ENCODE peak calls at places on chromosomes 16 and 17, in seven cellular contexts. One of them, this sample, is unnamed.

GRCh38 chr16:56589141-56590039 is at the start of gene MT3:
- DNase-seq in heart right ventricle: no peak
- DNase-seq in epithelial cell of esophagus: peak
- DNase-seq in WERI-Rb-1: no peak
- DNase-seq in upper lobe of right lung: no peak
- DNase-seq in fibroblast of the aortic adventitia: no peak
- DNase-seq in GM23338: peak
- DNase-seq in this sample: no peak

GRCh38 chr17:20268700-20269475 is 198.5 kb downstream of the LGALS9B start:
- DNase-seq in upper lobe of right lung: no peak
- DNase-seq in GM23338: no peak
- DNase-seq in heart right ventricle: no peak
- DNase-seq in WERI-Rb-1: no peak
- DNase-seq in epithelial cell of esophagus: no peak
- DNase-seq in fibroblast of the aortic adventitia: no peak
- DNase-seq in this sample: no peak

GRCh38 chr17:44905006-44906000 is 6.1 kb upstream of the EFTUD2 start:
- DNase-seq in fibroblast of the aortic adventitia: no peak
- DNase-seq in epithelial cell of esophagus: no peak
- DNase-seq in GM23338: no peak
- DNase-seq in WERI-Rb-1: peak
- DNase-seq in heart right ventricle: no peak
- DNase-seq in upper lobe of right lung: no peak
- DNase-seq in this sample: no peak

GRCh38 chr16:84950906-84951305 is 60.4 kb downstream of the ZDHHC7 start:
- DNase-seq in epithelial cell of esophagus: peak
- DNase-seq in fibroblast of the aortic adventitia: no peak
- DNase-seq in GM23338: peak
- DNase-seq in heart right ventricle: no peak
- DNase-seq in upper lobe of right lung: no peak
- DNase-seq in WERI-Rb-1: peak
- DNase-seq in this sample: no peak

GRCh38 chr17:70989301-70989700 is 820.0 kb downstream of the KCNJ2 start:
- DNase-seq in WERI-Rb-1: no peak
- DNase-seq in GM23338: no peak
- DNase-seq in upper lobe of right lung: no peak
- DNase-seq in heart right ventricle: no peak
- DNase-seq in epithelial cell of esophagus: no peak
- DNase-seq in fibroblast of the aortic adventitia: peak
- DNase-seq in this sample: no peak

GRCh38 chr16:50615891-50616290 is 65.2 kb downstream of the SNX20 start:
- DNase-seq in WERI-Rb-1: no peak
- DNase-seq in fibroblast of the aortic adventitia: peak
- DNase-seq in upper lobe of right lung: no peak
- DNase-seq in epithelial cell of esophagus: no peak
- DNase-seq in heart right ventricle: no peak
- DNase-seq in GM23338: no peak
- DNase-seq in this sample: no peak

GRCh38 chr17:57247261-57247660 is 9.1 kb upstream of the MSI2 start:
- DNase-seq in fibroblast of the aortic adventitia: no peak
- DNase-seq in GM23338: no peak
- DNase-seq in epithelial cell of esophagus: no peak
- DNase-seq in heart right ventricle: no peak
- DNase-seq in WERI-Rb-1: no peak
- DNase-seq in upper lobe of right lung: no peak
- DNase-seq in this sample: no peak

GRCh38 chr17:7612294-7612640 is 2.4 kb downstream of the FXR2 start:
- DNase-seq in epithelial cell of esophagus: no peak
- DNase-seq in GM23338: no peak
- DNase-seq in WERI-Rb-1: no peak
- DNase-seq in upper lobe of right lung: no peak
- DNase-seq in heart right ventricle: no peak
- DNase-seq in fibroblast of the aortic adventitia: peak
- DNase-seq in this sample: no peak

GRCh38 chr17:81484195-81484979 is 28.2 kb downstream of the ACTG1 start:
- DNase-seq in fibroblast of the aortic adventitia: peak
- DNase-seq in upper lobe of right lung: peak
- DNase-seq in WERI-Rb-1: peak
- DNase-seq in heart right ventricle: peak
- DNase-seq in epithelial cell of esophagus: peak
- DNase-seq in GM23338: peak
- DNase-seq in this sample: peak

GRCh38 chr17:81480140-81480917 is 32.3 kb downstream of the ACTG1 start:
- DNase-seq in WERI-Rb-1: no peak
- DNase-seq in epithelial cell of esophagus: peak
- DNase-seq in upper lobe of right lung: no peak
- DNase-seq in fibroblast of the aortic adventitia: peak
- DNase-seq in GM23338: no peak
- DNase-seq in heart right ventricle: no peak
- DNase-seq in this sample: no peak

GRCh38 chr17:56710986-56711385 is 117.5 kb downstream of the NOG start:
- DNase-seq in WERI-Rb-1: no peak
- DNase-seq in heart right ventricle: no peak
- DNase-seq in GM23338: no peak
- DNase-seq in epithelial cell of esophagus: no peak
- DNase-seq in fibroblast of the aortic adventitia: no peak
- DNase-seq in upper lobe of right lung: no peak
- DNase-seq in this sample: no peak

GRCh38 chr16:11064202-11064540 is 119.8 kb downstream of the CLEC16A start:
- DNase-seq in epithelial cell of esophagus: no peak
- DNase-seq in fibroblast of the aortic adventitia: no peak
- DNase-seq in WERI-Rb-1: no peak
- DNase-seq in GM23338: no peak
- DNase-seq in heart right ventricle: no peak
- DNase-seq in upper lobe of right lung: no peak
- DNase-seq in this sample: no peak

GRCh38 chr17:32516940-32517711 is 30.3 kb downstream of the CDK5R1 start:
- DNase-seq in fibroblast of the aortic adventitia: no peak
- DNase-seq in epithelial cell of esophagus: no peak
- DNase-seq in GM23338: no peak
- DNase-seq in upper lobe of right lung: no peak
- DNase-seq in WERI-Rb-1: peak
- DNase-seq in heart right ventricle: no peak
- DNase-seq in this sample: peak

GRCh38 chr16:4477966-4478365 is 1.8 kb downstream of the HMOX2 start:
- DNase-seq in GM23338: peak
- DNase-seq in epithelial cell of esophagus: peak
- DNase-seq in WERI-Rb-1: no peak
- DNase-seq in heart right ventricle: no peak
- DNase-seq in upper lobe of right lung: no peak
- DNase-seq in fibroblast of the aortic adventitia: peak
- DNase-seq in this sample: no peak

GRCh38 chr16:81730090-81731051 is 48.7 kb upstream of the PLCG2 start:
- DNase-seq in WERI-Rb-1: peak
- DNase-seq in heart right ventricle: peak
- DNase-seq in upper lobe of right lung: peak
- DNase-seq in GM23338: peak
- DNase-seq in epithelial cell of esophagus: peak
- DNase-seq in fibroblast of the aortic adventitia: peak
- DNase-seq in this sample: peak

GRCh38 chr16:87843678-87844373 is 25.5 kb downstream of the SLC7A5 start:
- DNase-seq in heart right ventricle: peak
- DNase-seq in upper lobe of right lung: no peak
- DNase-seq in epithelial cell of esophagus: no peak
- DNase-seq in GM23338: no peak
- DNase-seq in WERI-Rb-1: no peak
- DNase-seq in fibroblast of the aortic adventitia: no peak
- DNase-seq in this sample: no peak

GRCh38 chr17:8072727-8073461 is 14.6 kb downstream of the ALOX12B start:
- DNase-seq in WERI-Rb-1: no peak
- DNase-seq in GM23338: peak
- DNase-seq in heart right ventricle: no peak
- DNase-seq in upper lobe of right lung: no peak
- DNase-seq in epithelial cell of esophagus: no peak
- DNase-seq in fibroblast of the aortic adventitia: no peak
- DNase-seq in this sample: no peak

GRCh38 chr17:63697341-63698286 is 2.3 kb downstream of the LIMD2 start:
- DNase-seq in WERI-Rb-1: peak
- DNase-seq in fibroblast of the aortic adventitia: peak
- DNase-seq in heart right ventricle: peak
- DNase-seq in upper lobe of right lung: peak
- DNase-seq in epithelial cell of esophagus: peak
- DNase-seq in GM23338: peak
- DNase-seq in this sample: peak

GRCh38 chr16:74035816-74036215 is 260.8 kb upstream of the PSMD7 start:
- DNase-seq in fibroblast of the aortic adventitia: no peak
- DNase-seq in GM23338: peak
- DNase-seq in heart right ventricle: no peak
- DNase-seq in epithelial cell of esophagus: peak
- DNase-seq in upper lobe of right lung: no peak
- DNase-seq in WERI-Rb-1: peak
- DNase-seq in this sample: no peak

GRCh38 chr16:89845417-89845816 is 17.1 kb downstream of the SPIRE2 start:
- DNase-seq in epithelial cell of esophagus: no peak
- DNase-seq in heart right ventricle: no peak
- DNase-seq in upper lobe of right lung: no peak
- DNase-seq in WERI-Rb-1: no peak
- DNase-seq in GM23338: no peak
- DNase-seq in fibroblast of the aortic adventitia: no peak
- DNase-seq in this sample: peak

GRCh38 chr17:60640503-60640902 is 37.1 kb upstream of the BCAS3 start:
- DNase-seq in heart right ventricle: no peak
- DNase-seq in upper lobe of right lung: no peak
- DNase-seq in fibroblast of the aortic adventitia: peak
- DNase-seq in GM23338: peak
- DNase-seq in WERI-Rb-1: no peak
- DNase-seq in epithelial cell of esophagus: peak
- DNase-seq in this sample: no peak

GRCh38 chr17:79757140-79757745 is 20.7 kb upstream of the CBX2 start:
- DNase-seq in upper lobe of right lung: peak
- DNase-seq in epithelial cell of esophagus: no peak
- DNase-seq in fibroblast of the aortic adventitia: no peak
- DNase-seq in heart right ventricle: no peak
- DNase-seq in GM23338: no peak
- DNase-seq in WERI-Rb-1: no peak
- DNase-seq in this sample: no peak

DNA sequence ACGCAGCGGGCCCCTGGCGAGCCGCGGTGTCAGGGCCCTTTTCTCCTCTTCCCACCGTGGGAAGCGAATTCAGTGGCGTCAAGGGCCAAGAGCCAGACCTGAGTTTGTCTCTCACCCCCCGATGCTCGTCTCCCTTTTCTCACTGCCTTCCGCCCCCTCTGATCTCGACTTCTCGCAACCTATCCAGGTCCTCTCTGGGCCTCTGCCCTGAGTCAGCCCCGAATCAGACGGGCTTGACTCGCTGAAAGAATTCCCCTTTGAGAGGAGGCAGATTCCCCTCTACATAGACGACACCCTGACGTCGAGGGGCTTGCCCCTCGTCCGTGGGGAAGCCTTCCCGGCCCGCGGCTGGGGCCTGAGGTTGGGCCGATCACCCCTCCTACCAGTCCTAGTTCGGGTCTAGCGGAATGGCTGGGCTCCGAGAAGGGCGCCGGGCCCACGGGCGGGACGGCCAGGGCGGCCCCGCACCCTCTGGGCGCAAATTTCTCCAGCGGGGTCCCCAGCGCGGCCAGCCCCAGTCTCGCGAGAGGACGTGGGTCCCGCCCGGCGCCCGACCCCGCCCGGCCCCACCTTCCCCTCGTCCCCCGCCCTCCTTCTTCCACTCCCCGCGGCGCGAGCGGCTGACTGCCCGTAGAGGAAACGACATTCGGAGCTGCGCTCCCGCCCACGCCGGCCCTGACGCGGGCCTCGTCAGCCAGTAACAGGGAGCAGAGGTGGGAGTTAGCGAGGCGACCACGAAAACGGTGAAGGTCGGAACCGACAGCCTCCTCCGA is at the start of gene GGNBP2:
- DNase-seq in upper lobe of right lung: peak
- DNase-seq in heart right ventricle: peak
- DNase-seq in epithelial cell of esophagus: peak
- DNase-seq in GM23338: peak
- DNase-seq in fibroblast of the aortic adventitia: peak
- DNase-seq in WERI-Rb-1: peak
- DNase-seq in this sample: peak
- TF ChIP-seq CTCF in upper lobe of right lung: no peak
- TF ChIP-seq CTCF in heart right ventricle: no peak
- TF ChIP-seq CTCF in epithelial cell of esophagus: no peak
- TF ChIP-seq CTCF in GM23338: no peak
- TF ChIP-seq CTCF in fibroblast of the aortic adventitia: no peak
- TF ChIP-seq CTCF in WERI-Rb-1: no peak
- TF ChIP-seq CTCF in this sample: no peak

DNA sequence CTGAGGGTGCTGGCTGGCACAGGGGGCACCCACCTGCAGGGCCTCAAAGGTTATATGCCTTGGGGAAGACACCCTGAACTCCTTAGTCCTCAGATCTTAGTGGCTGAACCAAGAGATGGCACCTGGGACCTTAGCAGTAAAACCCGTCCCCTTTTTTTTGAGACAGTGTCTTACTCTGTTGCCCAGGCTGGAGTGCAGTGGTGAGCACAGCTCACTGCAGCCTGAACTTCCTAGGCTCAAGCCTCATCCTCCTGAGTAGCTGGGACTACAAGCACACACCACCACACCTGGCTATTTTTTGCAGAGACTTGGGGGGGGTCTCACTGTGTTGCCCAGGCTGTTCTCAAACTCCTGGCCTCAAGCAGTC is 237.2 kb downstream of the MRTFB start:
- DNase-seq in upper lobe of right lung: no peak
- DNase-seq in fibroblast of the aortic adventitia: no peak
- DNase-seq in epithelial cell of esophagus: no peak
- DNase-seq in WERI-Rb-1: no peak
- DNase-seq in GM23338: no peak
- DNase-seq in heart right ventricle: no peak
- DNase-seq in this sample: no peak
- TF ChIP-seq CTCF in upper lobe of right lung: no peak
- TF ChIP-seq CTCF in fibroblast of the aortic adventitia: no peak
- TF ChIP-seq CTCF in epithelial cell of esophagus: no peak
- TF ChIP-seq CTCF in WERI-Rb-1: no peak
- TF ChIP-seq CTCF in GM23338: no peak
- TF ChIP-seq CTCF in heart right ventricle: no peak
- TF ChIP-seq CTCF in this sample: no peak

GRCh38 chr16:24409045-24409444 is 130.3 kb upstream of the RBBP6 start:
- DNase-seq in GM23338: peak
- DNase-seq in WERI-Rb-1: no peak
- DNase-seq in fibroblast of the aortic adventitia: no peak
- DNase-seq in heart right ventricle: no peak
- DNase-seq in epithelial cell of esophagus: no peak
- DNase-seq in upper lobe of right lung: no peak
- DNase-seq in this sample: peak
- TF ChIP-seq CTCF in GM23338: peak
- TF ChIP-seq CTCF in WERI-Rb-1: peak
- TF ChIP-seq CTCF in fibroblast of the aortic adventitia: no peak
- TF ChIP-seq CTCF in heart right ventricle: no peak
- TF ChIP-seq CTCF in epithelial cell of esophagus: no peak
- TF ChIP-seq CTCF in upper lobe of right lung: no peak
- TF ChIP-seq CTCF in this sample: no peak

DNA sequence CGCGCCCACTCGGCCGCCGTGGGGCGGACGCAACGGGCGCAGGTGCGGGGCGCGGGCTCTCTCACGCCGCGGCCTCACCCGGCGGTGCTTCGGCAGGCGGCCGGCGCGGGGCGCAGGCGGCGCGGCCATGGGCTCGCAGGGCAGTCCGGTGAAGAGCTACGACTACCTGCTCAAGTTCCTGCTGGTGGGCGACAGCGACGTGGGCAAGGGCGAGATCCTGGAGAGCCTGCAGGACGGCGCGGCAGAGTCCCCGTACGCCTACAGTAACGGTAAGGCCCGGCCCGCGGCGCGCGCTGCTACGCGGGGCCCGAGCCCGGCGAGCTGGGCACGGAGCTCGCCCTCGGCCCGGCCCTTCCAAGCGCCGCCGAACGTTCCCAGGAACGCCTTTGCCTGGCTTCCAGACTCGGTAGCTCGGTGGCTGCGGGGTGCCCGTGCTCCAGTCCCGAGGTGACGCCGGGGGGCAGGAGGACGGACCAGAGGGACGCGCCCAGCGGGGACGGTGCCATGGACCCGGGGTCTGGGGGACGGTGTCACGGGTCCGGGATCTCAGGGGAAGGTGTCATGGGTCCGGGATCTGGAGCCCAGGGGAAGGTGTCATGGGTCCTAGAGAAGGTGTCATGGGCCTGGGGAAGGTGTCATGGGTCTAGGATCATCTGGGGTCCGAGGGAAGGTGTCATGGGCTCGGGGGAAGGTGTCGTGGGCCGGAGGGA is 454 bp downstream of the RAB40C start:
- DNase-seq in heart right ventricle: no peak
- DNase-seq in upper lobe of right lung: peak
- DNase-seq in GM23338: no peak
- DNase-seq in WERI-Rb-1: peak
- DNase-seq in fibroblast of the aortic adventitia: peak
- DNase-seq in epithelial cell of esophagus: peak
- DNase-seq in this sample: no peak
- TF ChIP-seq CTCF in heart right ventricle: no peak
- TF ChIP-seq CTCF in upper lobe of right lung: no peak
- TF ChIP-seq CTCF in GM23338: no peak
- TF ChIP-seq CTCF in WERI-Rb-1: no peak
- TF ChIP-seq CTCF in fibroblast of the aortic adventitia: no peak
- TF ChIP-seq CTCF in epithelial cell of esophagus: no peak
- TF ChIP-seq CTCF in this sample: no peak